ENCODE peak calls at places on chromosomes 16 and 17, in eight cellular contexts. R is skeletal muscle cell; E is Karpas-422; I is stimulated activated CD4-positive, alpha-beta T cell treated with anti-CD3 and anti-CD28 coated beads, Interleukin-1b, Interleukin-23, amount 100 ng/mL, for 1 hour; P is C1 segment of cervical spinal cord; L is left ventricle myocardium inferior; A is activated T-helper 1 cell treated with anti-CD3 and anti-CD28 coated beads, Interleukin-2, amount 50 U/mL, for 16 hours; J is OCI-LY7. W is an unnamed sample.

GRCh38 chr16:75279277-75279676 is 27.9 kb upstream of the BCAR1 start:
- DNase-seq in L (no peak), R (no peak), E (no peak), I (no peak), P (no peak), A (no peak), J (no peak), W (peak)

GRCh38 chr17:5825717-5826330 is 241.5 kb upstream of the NLRP1 start:
- DNase-seq in L (no peak), P (no peak), A (no peak), E (no peak), J (no peak), R (peak), I (no peak), W (no peak)

GRCh38 chr16:49337814-49338350 is 35.7 kb upstream of the C16orf78 start:
- DNase-seq in J (no peak), L (no peak), I (no peak), R (no peak), A (no peak), P (no peak), E (no peak), W (no peak)

GRCh38 chr16:88806491-88807111 is 3.0 kb downstream of the CDT1 start:
- DNase-seq in L (no peak), E (peak), P (no peak), R (no peak), J (no peak), I (no peak), A (no peak), W (no peak)

GRCh38 chr16:57996406-57997175 is 3.9 kb downstream of the ZNF319 start:
- DNase-seq in R (no peak), E (no peak), L (no peak), I (no peak), P (no peak), J (no peak), A (no peak), W (no peak)

GRCh38 chr17:18916816-18917496 is 35.0 kb upstream of the SLC5A10 start:
- DNase-seq in E (peak), I (no peak), R (no peak), A (no peak), P (no peak), J (no peak), L (no peak), W (peak)

GRCh38 chr16:87984868-87985267 is 33.6 kb downstream of the BANP start:
- DNase-seq in I (no peak), J (no peak), P (no peak), R (no peak), E (no peak), A (no peak), L (no peak), W (no peak)

GRCh38 chr17:42055496-42055895 is 5.1 kb upstream of the C17orf113 start:
- DNase-seq in P (no peak), I (no peak), R (no peak), E (no peak), L (no peak), A (no peak), J (no peak), W (no peak)

GRCh38 chr17:69414408-69415274 is at the start of gene MAP2K6:
- DNase-seq in P (peak), A (peak), R (peak), E (peak), L (peak), J (peak), I (peak), W (peak)

GRCh38 chr16:29763326-29763725 is 14.7 kb upstream of the ZG16 start:
- DNase-seq in R (no peak), A (no peak), L (no peak), P (no peak), J (no peak), E (no peak), I (no peak), W (no peak)

GRCh38 chr17:37790153-37790552 is 45.3 kb upstream of the HNF1B start:
- DNase-seq in R (no peak), I (no peak), L (no peak), A (no peak), J (no peak), P (no peak), E (no peak), W (no peak)

GRCh38 chr17:40224707-40225092 is 5.6 kb downstream of the WIPF2 start:
- DNase-seq in L (no peak), I (no peak), E (no peak), R (no peak), P (peak), A (no peak), J (no peak), W (no peak)

GRCh38 chr16:87344165-87344930 is 27.2 kb upstream of the C16orf95 start:
- DNase-seq in P (no peak), L (no peak), A (no peak), R (no peak), J (no peak), E (no peak), I (no peak), W (no peak)

GRCh38 chr16:23435500-23435899 is 17.5 kb downstream of the COG7 start:
- DNase-seq in P (no peak), A (peak), J (peak), I (peak), E (peak), R (peak), L (peak), W (peak)

GRCh38 chr16:69444873-69445517 is 20.6 kb downstream of the CYB5B start:
- DNase-seq in A (no peak), R (no peak), I (no peak), P (no peak), L (no peak), J (no peak), E (no peak), W (no peak)

GRCh38 chr16:68446941-68447675 is 1.2 kb downstream of the SMPD3 start:
- DNase-seq in L (no peak), P (no peak), R (no peak), I (no peak), J (no peak), A (no peak), E (no peak), W (no peak)

W was measured in NAMALWA.